ENCODE peak calls at places on chromosomes 3 and 15, in four cellular contexts. One of them, this sample, is unnamed.

GRCh38 chr3:632571-633170 is 436.1 kb downstream of the CHL1 start:
- DNase-seq in PC-3: peak; percentile 77
- DNase-seq in endothelial cell of umbilical vein: peak; percentile 26
- DNase-seq in mammary epithelial cell: peak; percentile 47
- DNase-seq in this sample: peak; percentile 10

GRCh38 chr15:84781505-84781904 is 33.1 kb downstream of the ZNF592 start:
- DNase-seq in PC-3: no peak
- DNase-seq in mammary epithelial cell: no peak
- DNase-seq in endothelial cell of umbilical vein: no peak
- DNase-seq in this sample: no peak

GRCh38 chr3:119104031-119104430 is 41.9 kb upstream of the TEX55 start:
- DNase-seq in PC-3: no peak
- DNase-seq in mammary epithelial cell: no peak
- DNase-seq in endothelial cell of umbilical vein: no peak
- DNase-seq in this sample: no peak

GRCh38 chr15:101042320-101042719 is 123.2 kb downstream of the LRRK1 start:
- DNase-seq in mammary epithelial cell: no peak
- DNase-seq in PC-3: no peak
- DNase-seq in endothelial cell of umbilical vein: no peak
- DNase-seq in this sample: no peak

GRCh38 chr3:99023590-99024192 is 122.2 kb upstream of the DCBLD2 start:
- DNase-seq in mammary epithelial cell: peak; percentile 34
- DNase-seq in PC-3: peak; percentile 73
- DNase-seq in endothelial cell of umbilical vein: peak; percentile 66
- DNase-seq in this sample: peak; percentile 28

GRCh38 chr3:88816445-88816844 is 291.0 kb upstream of the EPHA3 start:
- DNase-seq in endothelial cell of umbilical vein: no peak
- DNase-seq in mammary epithelial cell: no peak
- DNase-seq in PC-3: no peak
- DNase-seq in this sample: no peak

GRCh38 chr3:50550079-50550736 is 17.3 kb downstream of the C3orf18 start:
- DNase-seq in endothelial cell of umbilical vein: peak; percentile 52
- DNase-seq in mammary epithelial cell: peak; percentile 13
- DNase-seq in PC-3: peak; percentile 71
- DNase-seq in this sample: no peak

GRCh38 chr3:62870321-62870720 is 4.9 kb downstream of the CADPS start:
- DNase-seq in endothelial cell of umbilical vein: no peak
- DNase-seq in PC-3: peak; percentile 51
- DNase-seq in mammary epithelial cell: peak; percentile 33
- DNase-seq in this sample: peak; percentile 79

GRCh38 chr3:127408684-127409420 is 121.0 kb upstream of the PRR20G start:
- DNase-seq in mammary epithelial cell: no peak
- DNase-seq in PC-3: no peak
- DNase-seq in endothelial cell of umbilical vein: no peak
- DNase-seq in this sample: no peak

GRCh38 chr15:100140527-100141303 is 201.1 kb downstream of the ADAMTS17 start:
- DNase-seq in PC-3: no peak
- DNase-seq in endothelial cell of umbilical vein: no peak
- DNase-seq in mammary epithelial cell: no peak
- DNase-seq in this sample: no peak

GRCh38 chr15:23823508-23823907 is 136.4 kb upstream of the NDN start:
- DNase-seq in mammary epithelial cell: no peak
- DNase-seq in endothelial cell of umbilical vein: no peak
- DNase-seq in PC-3: peak; percentile 1
- DNase-seq in this sample: no peak

GRCh38 chr3:196214783-196215441 is 1.4 kb upstream of the SLC51A start:
- DNase-seq in PC-3: no peak
- DNase-seq in endothelial cell of umbilical vein: no peak
- DNase-seq in mammary epithelial cell: no peak
- DNase-seq in this sample: no peak

GRCh38 chr3:186022931-186023330 is 85.1 kb upstream of the TRA2B start:
- DNase-seq in mammary epithelial cell: no peak
- DNase-seq in endothelial cell of umbilical vein: no peak
- DNase-seq in PC-3: no peak
- DNase-seq in this sample: no peak

GRCh38 chr15:80953953-80954778 is 35.5 kb downstream of the MESD start:
- DNase-seq in mammary epithelial cell: no peak
- DNase-seq in PC-3: peak; percentile 89
- DNase-seq in endothelial cell of umbilical vein: no peak
- DNase-seq in this sample: no peak

GRCh38 chr15:71610991-71611720 is 199.2 kb upstream of the NR2E3 start:
- DNase-seq in mammary epithelial cell: no peak
- DNase-seq in PC-3: no peak
- DNase-seq in endothelial cell of umbilical vein: no peak
- DNase-seq in this sample: no peak

GRCh38 chr3:77530870-77531269 is 491.0 kb downstream of the ROBO2 start:
- DNase-seq in mammary epithelial cell: no peak
- DNase-seq in PC-3: no peak
- DNase-seq in endothelial cell of umbilical vein: no peak
- DNase-seq in this sample: no peak

GRCh38 chr15:67030036-67030762 is 35.2 kb upstream of the SMAD3 start:
- DNase-seq in PC-3: no peak
- DNase-seq in endothelial cell of umbilical vein: no peak
- DNase-seq in mammary epithelial cell: no peak
- DNase-seq in this sample: no peak

GRCh38 chr3:38479431-38480092 is 16.6 kb upstream of the EXOG start:
- DNase-seq in PC-3: peak; percentile 76
- DNase-seq in endothelial cell of umbilical vein: peak; percentile 64
- DNase-seq in mammary epithelial cell: peak; percentile 39
- DNase-seq in this sample: no peak

GRCh38 chr3:55893045-55893664 is 406.0 kb upstream of the WNT5A start:
- DNase-seq in mammary epithelial cell: no peak
- DNase-seq in endothelial cell of umbilical vein: peak; percentile 44
- DNase-seq in PC-3: peak; percentile 70
- DNase-seq in this sample: peak; percentile 58

GRCh38 chr15:101309436-101310162 is 14.6 kb upstream of the SNRPA1 start:
- DNase-seq in mammary epithelial cell: no peak
- DNase-seq in PC-3: no peak
- DNase-seq in endothelial cell of umbilical vein: no peak
- DNase-seq in this sample: no peak

GRCh38 chr3:79419222-79419621 is 348.6 kb downstream of the ROBO1 start:
- DNase-seq in mammary epithelial cell: peak; percentile 17
- DNase-seq in PC-3: no peak
- DNase-seq in endothelial cell of umbilical vein: no peak
- DNase-seq in this sample: peak; percentile 15

GRCh38 chr3:193775421-193776077 is 182.5 kb downstream of the OPA1 start:
- DNase-seq in PC-3: no peak
- DNase-seq in mammary epithelial cell: no peak
- DNase-seq in endothelial cell of umbilical vein: no peak
- DNase-seq in this sample: no peak

GRCh38 chr3:101810023-101810415 is 31.0 kb downstream of the NXPE3 start:
- DNase-seq in endothelial cell of umbilical vein: no peak
- DNase-seq in mammary epithelial cell: no peak
- DNase-seq in PC-3: no peak
- DNase-seq in this sample: no peak

GRCh38 chr3:153164009-153164550 is 2.1 kb downstream of the RAP2B start:
- DNase-seq in mammary epithelial cell: peak; percentile 46
- DNase-seq in PC-3: no peak
- DNase-seq in endothelial cell of umbilical vein: peak; percentile 41
- DNase-seq in this sample: no peak

GRCh38 chr3:148981236-148981635 is 10.1 kb upstream of the GYG1 start:
- DNase-seq in mammary epithelial cell: no peak
- DNase-seq in PC-3: no peak
- DNase-seq in endothelial cell of umbilical vein: no peak
- DNase-seq in this sample: no peak

GRCh38 chr15:39301589-39301999 is 279.3 kb upstream of the THBS1 start:
- DNase-seq in PC-3: peak; percentile 53
- DNase-seq in endothelial cell of umbilical vein: peak; percentile 37
- DNase-seq in mammary epithelial cell: peak; percentile 20
- DNase-seq in this sample: peak; percentile 66

GRCh38 chr3:112413722-112414121 is 80.8 kb downstream of the CD200 start:
- DNase-seq in mammary epithelial cell: no peak
- DNase-seq in PC-3: no peak
- DNase-seq in endothelial cell of umbilical vein: no peak
- DNase-seq in this sample: no peak

GRCh38 chr3:66186545-66186944 is 34.3 kb upstream of the SLC25A26 start:
- DNase-seq in PC-3: no peak
- DNase-seq in endothelial cell of umbilical vein: no peak
- DNase-seq in mammary epithelial cell: no peak
- DNase-seq in this sample: no peak

GRCh38 chr15:75329571-75329970 is 6.3 kb upstream of the COMMD4 start:
- DNase-seq in mammary epithelial cell: no peak
- DNase-seq in PC-3: no peak
- DNase-seq in endothelial cell of umbilical vein: no peak
- DNase-seq in this sample: no peak

GRCh38 chr15:75328493-75329314 is 7.2 kb upstream of the COMMD4 start:
- DNase-seq in mammary epithelial cell: no peak
- DNase-seq in endothelial cell of umbilical vein: no peak
- DNase-seq in PC-3: no peak
- DNase-seq in this sample: no peak

GRCh38 chr15:75327005-75327404 is 8.9 kb upstream of the COMMD4 start:
- DNase-seq in endothelial cell of umbilical vein: no peak
- DNase-seq in PC-3: no peak
- DNase-seq in mammary epithelial cell: no peak
- DNase-seq in this sample: no peak

GRCh38 chr15:75325922-75326321 is 9.9 kb upstream of the COMMD4 start:
- DNase-seq in PC-3: no peak
- DNase-seq in endothelial cell of umbilical vein: no peak
- DNase-seq in mammary epithelial cell: no peak
- DNase-seq in this sample: no peak

DNA sequence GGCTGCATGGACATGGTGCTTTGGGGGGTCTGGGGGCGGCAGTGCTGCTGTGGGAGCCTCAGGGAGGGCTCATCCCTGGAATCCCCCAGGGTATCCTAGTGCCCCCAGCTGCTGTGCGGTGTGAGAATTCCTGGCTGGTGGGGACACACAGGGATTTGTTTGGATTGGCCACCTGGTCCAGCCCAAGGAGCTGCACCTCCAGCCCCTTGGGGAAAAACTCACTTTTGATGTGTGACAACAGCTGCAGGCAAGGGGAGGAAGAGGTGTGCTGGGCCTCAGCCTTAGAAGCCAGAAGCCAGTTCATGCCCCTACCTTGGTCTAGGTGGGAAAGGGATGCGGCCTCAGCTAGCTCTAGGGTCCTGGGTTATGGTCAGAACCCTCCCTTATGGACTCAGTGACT is 8.4 kb upstream of the COMMD4 start:
- DNase-seq in endothelial cell of umbilical vein: no peak
- DNase-seq in mammary epithelial cell: no peak
- DNase-seq in PC-3: no peak
- DNase-seq in this sample: no peak
- TF ChIP-seq CTCF in endothelial cell of umbilical vein: no peak
- TF ChIP-seq CTCF in mammary epithelial cell: no peak
- TF ChIP-seq CTCF in PC-3: no peak
- TF ChIP-seq CTCF in this sample: no peak

GRCh38 chr3:31770822-31771326 is 210.2 kb downstream of the OSBPL10 start:
- DNase-seq in mammary epithelial cell: peak; percentile 34
- DNase-seq in endothelial cell of umbilical vein: no peak
- DNase-seq in PC-3: peak; percentile 11
- DNase-seq in this sample: peak; percentile 11
- H4K20me1 ChIP-seq in mammary epithelial cell: no peaks in the 10 kb centered on the region
- H4K20me1 ChIP-seq in endothelial cell of umbilical vein: no peaks in the 10 kb centered on the region
- H4K20me1 ChIP-seq in PC-3: no peaks in the 10 kb centered on the region
- H4K20me1 ChIP-seq in this sample: peaks cover 14% of the 10 kb centered on the region

DNA sequence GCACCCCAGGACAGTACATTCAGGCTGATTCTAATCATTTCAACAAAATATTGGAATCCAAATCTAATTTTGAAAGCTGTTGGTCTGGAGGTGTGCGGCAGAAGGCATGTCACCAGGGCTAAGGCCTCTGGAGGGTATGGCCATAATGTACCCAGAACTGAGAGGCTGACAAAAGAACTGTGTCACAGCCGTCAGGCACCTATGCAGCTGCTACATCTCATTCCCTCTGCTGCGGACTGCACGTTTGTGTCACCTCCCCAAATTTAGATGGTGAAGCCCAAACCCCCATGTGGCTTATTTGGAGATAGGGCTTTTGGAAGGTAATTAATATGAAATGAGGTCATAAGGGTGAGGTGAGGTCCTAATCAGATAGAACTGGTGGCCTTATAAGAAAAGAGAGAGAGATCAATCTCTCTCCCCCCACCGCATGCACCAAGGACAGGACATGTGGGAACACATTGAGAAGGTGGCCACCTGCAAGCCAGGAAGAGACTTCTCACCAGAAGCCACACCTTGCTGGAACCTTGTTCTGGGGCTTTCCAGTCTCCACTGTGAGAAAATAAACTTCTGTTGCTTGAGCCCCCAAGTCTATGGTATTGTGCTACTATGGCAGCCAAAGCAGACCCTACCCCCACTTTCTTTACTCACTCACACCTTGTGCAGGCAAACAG is 22.8 kb downstream of the ADPGK start:
- DNase-seq in PC-3: no peak
- DNase-seq in endothelial cell of umbilical vein: no peak
- DNase-seq in mammary epithelial cell: no peak
- DNase-seq in this sample: no peak
- H3K9ac ChIP-seq in PC-3: no peak overlapping the region
- H3K9ac ChIP-seq in endothelial cell of umbilical vein: no peak overlapping the region
- H3K9ac ChIP-seq in mammary epithelial cell: no peak overlapping the region
- H3K9ac ChIP-seq in this sample: no peak overlapping the region

DNA sequence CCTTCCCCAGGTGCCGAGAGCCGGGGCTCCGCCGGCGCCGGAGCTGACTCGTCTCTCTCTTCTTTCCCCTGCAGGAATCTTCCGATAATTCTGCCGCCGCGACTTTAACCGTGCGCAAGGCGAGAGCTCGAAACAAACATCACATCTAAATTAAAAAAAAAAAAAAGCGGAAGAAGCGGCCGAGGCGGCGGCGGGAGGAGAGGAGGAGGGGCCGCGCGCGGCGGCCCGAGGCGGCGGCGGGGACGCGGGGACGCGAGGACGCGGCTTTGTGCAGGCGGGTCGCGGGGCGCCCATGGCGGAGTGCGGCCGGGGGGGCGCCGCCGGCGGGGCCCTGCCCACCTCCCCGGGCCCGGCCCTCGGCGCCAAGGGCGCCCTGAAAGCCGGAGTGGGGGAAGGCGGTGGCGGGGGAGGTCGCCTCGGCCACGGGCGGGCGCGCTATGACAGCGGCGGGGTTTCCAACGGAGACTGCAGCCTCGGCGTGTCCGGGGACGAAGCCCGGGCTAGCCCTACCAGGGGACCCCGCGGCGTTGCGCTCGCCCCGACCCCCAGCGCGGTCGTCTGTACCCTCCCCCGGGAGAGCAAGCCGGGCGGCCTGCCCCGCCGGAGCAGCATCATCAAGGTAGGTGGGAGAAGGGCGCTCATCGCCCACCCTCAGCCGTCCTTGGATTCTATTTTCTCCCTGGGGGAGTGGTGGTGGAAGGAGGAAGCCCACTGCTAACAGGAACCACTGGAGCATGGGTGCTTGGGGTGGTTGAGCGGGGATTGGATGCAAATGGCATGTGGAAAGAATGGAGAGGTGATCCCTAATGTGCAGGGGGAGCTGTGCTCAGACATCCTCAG is at the start of gene PLCL2:
- DNase-seq in PC-3: peak; percentile 43
- DNase-seq in mammary epithelial cell: peak; percentile 9
- DNase-seq in endothelial cell of umbilical vein: peak; percentile 33
- DNase-seq in this sample: no peak
- TF ChIP-seq CTCF in PC-3: no peak
- TF ChIP-seq CTCF in mammary epithelial cell: no peak
- TF ChIP-seq CTCF in endothelial cell of umbilical vein: no peak
- TF ChIP-seq CTCF in this sample: no peak

This sample was measured in astrocyte.